ENCODE peak calls at places on chromosomes 12 and 14, in nine cellular contexts. One of them, this sample, is unnamed. For H3K36me3, the result is how much of the 10 kb centered on the place peaks cover.

GRCh38 chr14:93906341-93907329 is 20.5 kb upstream of the FAM181A start:
- DNase-seq in psoas muscle: no peak
- DNase-seq in stomach: peak
- DNase-seq in H1: peak
- DNase-seq in ovary: peak
- DNase-seq in mammary epithelial cell: peak
- DNase-seq in right lobe of liver: peak
- DNase-seq in heart left ventricle: no peak
- DNase-seq in CD8-positive, alpha-beta T cell: peak
- DNase-seq in this sample: no peak

GRCh38 chr12:76284816-76285750 is 63.1 kb downstream of the BBS10 start:
- DNase-seq in ovary: no peak
- DNase-seq in CD8-positive, alpha-beta T cell: no peak
- DNase-seq in stomach: no peak
- DNase-seq in heart left ventricle: no peak
- DNase-seq in H1: no peak
- DNase-seq in psoas muscle: no peak
- DNase-seq in mammary epithelial cell: no peak
- DNase-seq in right lobe of liver: peak
- DNase-seq in this sample: no peak

GRCh38 chr12:88812610-88813009 is 232.3 kb upstream of the KITLG start:
- DNase-seq in right lobe of liver: no peak
- DNase-seq in ovary: no peak
- DNase-seq in H1: no peak
- DNase-seq in psoas muscle: no peak
- DNase-seq in heart left ventricle: no peak
- DNase-seq in CD8-positive, alpha-beta T cell: no peak
- DNase-seq in stomach: no peak
- DNase-seq in mammary epithelial cell: no peak
- DNase-seq in this sample: no peak

GRCh38 chr12:69602954-69603353 is 7.8 kb downstream of the LRRC10 start:
- DNase-seq in heart left ventricle: no peak
- DNase-seq in psoas muscle: no peak
- DNase-seq in right lobe of liver: no peak
- DNase-seq in mammary epithelial cell: no peak
- DNase-seq in stomach: no peak
- DNase-seq in ovary: no peak
- DNase-seq in H1: no peak
- DNase-seq in CD8-positive, alpha-beta T cell: no peak
- DNase-seq in this sample: no peak

GRCh38 chr12:50132505-50133135 is 20.6 kb downstream of the COX14 start:
- DNase-seq in right lobe of liver: no peak
- DNase-seq in ovary: no peak
- DNase-seq in mammary epithelial cell: peak
- DNase-seq in heart left ventricle: no peak
- DNase-seq in CD8-positive, alpha-beta T cell: no peak
- DNase-seq in stomach: no peak
- DNase-seq in psoas muscle: no peak
- DNase-seq in H1: no peak
- DNase-seq in this sample: no peak

GRCh38 chr12:45284096-45284901 is 68.4 kb downstream of the ANO6 start:
- DNase-seq in right lobe of liver: no peak
- DNase-seq in ovary: no peak
- DNase-seq in CD8-positive, alpha-beta T cell: no peak
- DNase-seq in H1: no peak
- DNase-seq in stomach: no peak
- DNase-seq in mammary epithelial cell: no peak
- DNase-seq in heart left ventricle: no peak
- DNase-seq in psoas muscle: no peak
- DNase-seq in this sample: no peak

GRCh38 chr12:29611906-29612305 is 114.4 kb upstream of the OVCH1 start:
- DNase-seq in H1: no peak
- DNase-seq in heart left ventricle: no peak
- DNase-seq in psoas muscle: no peak
- DNase-seq in CD8-positive, alpha-beta T cell: no peak
- DNase-seq in ovary: no peak
- DNase-seq in stomach: no peak
- DNase-seq in mammary epithelial cell: peak
- DNase-seq in right lobe of liver: no peak
- DNase-seq in this sample: peak

GRCh38 chr14:36660736-36661505 is 739 bp upstream of the PAX9 start:
- DNase-seq in mammary epithelial cell: no peak
- DNase-seq in right lobe of liver: no peak
- DNase-seq in psoas muscle: no peak
- DNase-seq in stomach: no peak
- DNase-seq in CD8-positive, alpha-beta T cell: no peak
- DNase-seq in ovary: no peak
- DNase-seq in heart left ventricle: no peak
- DNase-seq in H1: no peak
- DNase-seq in this sample: no peak

GRCh38 chr12:47770086-47770726 is 2.8 kb upstream of the SLC48A1 start:
- DNase-seq in H1: no peak
- DNase-seq in mammary epithelial cell: no peak
- DNase-seq in psoas muscle: no peak
- DNase-seq in right lobe of liver: no peak
- DNase-seq in heart left ventricle: no peak
- DNase-seq in ovary: no peak
- DNase-seq in stomach: no peak
- DNase-seq in CD8-positive, alpha-beta T cell: no peak
- DNase-seq in this sample: no peak

GRCh38 chr12:123995023-123995422 is 22.0 kb downstream of the ZNF664 start:
- DNase-seq in psoas muscle: no peak
- DNase-seq in H1: no peak
- DNase-seq in heart left ventricle: no peak
- DNase-seq in stomach: no peak
- DNase-seq in mammary epithelial cell: peak
- DNase-seq in right lobe of liver: no peak
- DNase-seq in CD8-positive, alpha-beta T cell: no peak
- DNase-seq in ovary: no peak
- DNase-seq in this sample: no peak

GRCh38 chr12:58081488-58081887 is 140.1 kb downstream of the ATP23 start:
- DNase-seq in psoas muscle: no peak
- DNase-seq in ovary: no peak
- DNase-seq in mammary epithelial cell: peak
- DNase-seq in heart left ventricle: no peak
- DNase-seq in CD8-positive, alpha-beta T cell: no peak
- DNase-seq in stomach: no peak
- DNase-seq in right lobe of liver: no peak
- DNase-seq in H1: no peak
- DNase-seq in this sample: no peak

GRCh38 chr14:61531741-61532505 is 163.4 kb upstream of the HIF1A start:
- DNase-seq in ovary: no peak
- DNase-seq in CD8-positive, alpha-beta T cell: no peak
- DNase-seq in H1: no peak
- DNase-seq in psoas muscle: no peak
- DNase-seq in right lobe of liver: peak
- DNase-seq in heart left ventricle: no peak
- DNase-seq in mammary epithelial cell: no peak
- DNase-seq in stomach: peak
- DNase-seq in this sample: no peak

DNA sequence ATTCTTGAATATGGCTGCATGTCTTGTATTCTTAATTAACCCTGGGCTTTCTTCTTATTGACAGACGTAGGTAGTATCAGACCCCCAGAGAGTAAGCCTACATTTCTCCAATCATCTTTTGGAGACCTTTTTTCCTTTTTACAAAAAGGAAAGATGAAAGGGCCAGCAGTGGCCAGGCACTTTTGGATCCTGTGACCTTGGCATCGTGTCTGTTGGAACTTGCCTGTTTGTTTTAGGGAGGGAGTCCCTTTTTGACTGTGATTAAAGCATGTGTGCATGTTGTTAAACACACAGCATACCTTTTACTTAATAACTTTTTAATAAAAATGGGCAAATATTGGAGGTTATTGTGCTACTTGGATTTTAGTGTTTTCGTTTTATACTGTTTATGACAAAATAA is 57.2 kb downstream of the PCNX1 start:
- DNase-seq in right lobe of liver: no peak
- DNase-seq in CD8-positive, alpha-beta T cell: no peak
- DNase-seq in H1: no peak
- DNase-seq in mammary epithelial cell: no peak
- DNase-seq in psoas muscle: no peak
- DNase-seq in heart left ventricle: no peak
- DNase-seq in ovary: no peak
- DNase-seq in stomach: no peak
- DNase-seq in this sample: no peak
- H3K36me3 ChIP-seq in right lobe of liver: under half
- H3K36me3 ChIP-seq in CD8-positive, alpha-beta T cell: under half
- H3K36me3 ChIP-seq in H1: under half
- H3K36me3 ChIP-seq in mammary epithelial cell: under half
- H3K36me3 ChIP-seq in psoas muscle: under half
- H3K36me3 ChIP-seq in heart left ventricle: under half
- H3K36me3 ChIP-seq in ovary: under half
- H3K36me3 ChIP-seq in stomach: under half
- H3K36me3 ChIP-seq in this sample: under half

GRCh38 chr12:14454098-14454907 is 88.8 kb downstream of the ATF7IP start:
- DNase-seq in heart left ventricle: no peak
- DNase-seq in CD8-positive, alpha-beta T cell: no peak
- DNase-seq in ovary: no peak
- DNase-seq in mammary epithelial cell: peak
- DNase-seq in stomach: no peak
- DNase-seq in right lobe of liver: no peak
- DNase-seq in H1: peak
- DNase-seq in psoas muscle: no peak
- DNase-seq in this sample: no peak
- TF ChIP-seq CTCF in heart left ventricle: peak
- TF ChIP-seq CTCF in CD8-positive, alpha-beta T cell: peak
- TF ChIP-seq CTCF in ovary: no peak
- TF ChIP-seq CTCF in mammary epithelial cell: peak
- TF ChIP-seq CTCF in stomach: peak
- TF ChIP-seq CTCF in right lobe of liver: peak
- TF ChIP-seq CTCF in H1: peak
- TF ChIP-seq CTCF in psoas muscle: no peak
- TF ChIP-seq CTCF in this sample: no peak

GRCh38 chr14:22991852-22992251 is 9.5 kb upstream of the AJUBA start:
- DNase-seq in mammary epithelial cell: no peak
- DNase-seq in stomach: no peak
- DNase-seq in ovary: no peak
- DNase-seq in CD8-positive, alpha-beta T cell: no peak
- DNase-seq in psoas muscle: no peak
- DNase-seq in right lobe of liver: no peak
- DNase-seq in heart left ventricle: no peak
- DNase-seq in H1: no peak
- DNase-seq in this sample: no peak

GRCh38 chr14:22996823-22997301 is 13.1 kb downstream of the C14orf93 start:
- DNase-seq in heart left ventricle: no peak
- DNase-seq in right lobe of liver: no peak
- DNase-seq in psoas muscle: no peak
- DNase-seq in mammary epithelial cell: no peak
- DNase-seq in CD8-positive, alpha-beta T cell: no peak
- DNase-seq in ovary: no peak
- DNase-seq in H1: no peak
- DNase-seq in stomach: no peak
- DNase-seq in this sample: no peak

GRCh38 chr14:22993517-22993916 is 11.2 kb upstream of the AJUBA start:
- DNase-seq in right lobe of liver: no peak
- DNase-seq in H1: no peak
- DNase-seq in heart left ventricle: no peak
- DNase-seq in ovary: no peak
- DNase-seq in CD8-positive, alpha-beta T cell: no peak
- DNase-seq in psoas muscle: no peak
- DNase-seq in mammary epithelial cell: no peak
- DNase-seq in stomach: no peak
- DNase-seq in this sample: no peak

GRCh38 chr14:22995889-22996611 is 13.7 kb upstream of the AJUBA start:
- DNase-seq in stomach: no peak
- DNase-seq in psoas muscle: no peak
- DNase-seq in right lobe of liver: no peak
- DNase-seq in mammary epithelial cell: no peak
- DNase-seq in CD8-positive, alpha-beta T cell: no peak
- DNase-seq in ovary: no peak
- DNase-seq in heart left ventricle: no peak
- DNase-seq in H1: no peak
- DNase-seq in this sample: no peak

DNA sequence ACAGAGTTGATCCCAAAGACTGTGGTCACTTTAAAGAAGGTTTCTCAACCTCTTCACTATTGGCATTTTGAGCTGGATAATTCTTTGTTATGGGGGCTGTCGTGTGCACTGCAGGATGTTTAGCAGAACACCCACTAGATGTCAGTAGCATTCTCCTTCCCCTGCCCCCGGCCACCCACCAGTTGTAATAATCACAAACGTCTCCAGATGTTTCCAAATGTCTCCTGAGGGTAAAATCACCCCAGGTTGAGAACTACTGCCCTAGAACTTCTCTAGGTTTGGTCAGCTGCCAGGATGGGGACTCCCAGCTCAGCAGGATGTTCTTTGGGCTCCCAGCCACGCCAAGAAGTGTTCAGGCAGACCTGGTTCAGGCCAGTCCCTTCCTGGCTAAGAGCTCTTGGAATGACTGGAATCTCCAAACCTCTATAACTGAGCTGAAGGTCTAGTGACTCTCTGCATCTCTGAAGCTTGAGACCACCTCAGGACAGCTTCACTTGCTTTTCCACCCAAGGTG is 12.5 kb upstream of the AJUBA start:
- DNase-seq in H1: no peak
- DNase-seq in right lobe of liver: no peak
- DNase-seq in heart left ventricle: peak
- DNase-seq in mammary epithelial cell: peak
- DNase-seq in CD8-positive, alpha-beta T cell: peak
- DNase-seq in psoas muscle: no peak
- DNase-seq in stomach: no peak
- DNase-seq in ovary: peak
- DNase-seq in this sample: no peak
- H3K4me3 ChIP-seq in H1: no peak
- H3K4me3 ChIP-seq in right lobe of liver: no peak
- H3K4me3 ChIP-seq in heart left ventricle: no peak
- H3K4me3 ChIP-seq in mammary epithelial cell: no peak
- H3K4me3 ChIP-seq in CD8-positive, alpha-beta T cell: no peak
- H3K4me3 ChIP-seq in psoas muscle: no peak
- H3K4me3 ChIP-seq in stomach: no peak
- H3K4me3 ChIP-seq in ovary: no peak
- H3K4me3 ChIP-seq in this sample: no peak

GRCh38 chr14:63394432-63394831 is 75.7 kb upstream of the GPHB5 start:
- DNase-seq in H1: no peak
- DNase-seq in right lobe of liver: no peak
- DNase-seq in psoas muscle: no peak
- DNase-seq in CD8-positive, alpha-beta T cell: no peak
- DNase-seq in mammary epithelial cell: no peak
- DNase-seq in stomach: no peak
- DNase-seq in heart left ventricle: no peak
- DNase-seq in ovary: no peak
- DNase-seq in this sample: no peak

GRCh38 chr14:63393002-63393401 is 74.3 kb upstream of the GPHB5 start:
- DNase-seq in heart left ventricle: no peak
- DNase-seq in psoas muscle: no peak
- DNase-seq in CD8-positive, alpha-beta T cell: no peak
- DNase-seq in ovary: no peak
- DNase-seq in mammary epithelial cell: no peak
- DNase-seq in stomach: no peak
- DNase-seq in right lobe of liver: no peak
- DNase-seq in H1: no peak
- DNase-seq in this sample: no peak

GRCh38 chr14:63398952-63399351 is 80.2 kb upstream of the GPHB5 start:
- DNase-seq in right lobe of liver: no peak
- DNase-seq in mammary epithelial cell: no peak
- DNase-seq in stomach: no peak
- DNase-seq in ovary: no peak
- DNase-seq in CD8-positive, alpha-beta T cell: no peak
- DNase-seq in H1: no peak
- DNase-seq in heart left ventricle: no peak
- DNase-seq in psoas muscle: no peak
- DNase-seq in this sample: no peak

GRCh38 chr14:63388766-63389431 is 70.2 kb upstream of the GPHB5 start:
- DNase-seq in CD8-positive, alpha-beta T cell: peak
- DNase-seq in mammary epithelial cell: peak
- DNase-seq in right lobe of liver: peak
- DNase-seq in H1: peak
- DNase-seq in psoas muscle: peak
- DNase-seq in heart left ventricle: peak
- DNase-seq in stomach: peak
- DNase-seq in ovary: peak
- DNase-seq in this sample: peak

GRCh38 chr14:63394856-63395255 is 76.1 kb upstream of the GPHB5 start:
- DNase-seq in stomach: no peak
- DNase-seq in psoas muscle: no peak
- DNase-seq in mammary epithelial cell: peak
- DNase-seq in CD8-positive, alpha-beta T cell: no peak
- DNase-seq in ovary: no peak
- DNase-seq in heart left ventricle: no peak
- DNase-seq in H1: no peak
- DNase-seq in right lobe of liver: no peak
- DNase-seq in this sample: no peak
- H3K36me3 ChIP-seq in stomach: under half
- H3K36me3 ChIP-seq in psoas muscle: under half
- H3K36me3 ChIP-seq in mammary epithelial cell: under half
- H3K36me3 ChIP-seq in CD8-positive, alpha-beta T cell: under half
- H3K36me3 ChIP-seq in ovary: under half
- H3K36me3 ChIP-seq in heart left ventricle: under half
- H3K36me3 ChIP-seq in H1: under half
- H3K36me3 ChIP-seq in right lobe of liver: under half
- H3K36me3 ChIP-seq in this sample: under half

This sample was measured in thoracic aorta.